ENCODE peak calls at places on chromosomes 5 and 9, in eight cellular contexts. One of them, this sample, is unnamed.

GRCh38 chr5:75568202-75568601 is 43.1 kb upstream of the ANKDD1B start:
- DNase-seq in effector CD8-positive, alpha-beta T cell: no peak
- DNase-seq in NCI-H1092: no peak
- DNase-seq in hypothalamus: no peak
- DNase-seq in GM06990: peak; percentile 27
- DNase-seq in HFF-Myc: no peak
- DNase-seq in stimulated activated effector memory CD8-positive, alpha-beta T cell treated with anti-CD3 and anti-CD28 coated beads, Interleukin-12 subunit alpha, Interleukin-12 subunit beta, amount 100 ng/mL, for 72 hours: no peak
- DNase-seq in AG10803: no peak
- DNase-seq in this sample: peak; percentile 43

GRCh38 chr5:122262107-122262506 is 49.9 kb upstream of the SNCAIP start:
- DNase-seq in HFF-Myc: no peak
- DNase-seq in AG10803: peak; percentile 61
- DNase-seq in GM06990: no peak
- DNase-seq in NCI-H1092: no peak
- DNase-seq in stimulated activated effector memory CD8-positive, alpha-beta T cell treated with anti-CD3 and anti-CD28 coated beads, Interleukin-12 subunit alpha, Interleukin-12 subunit beta, amount 100 ng/mL, for 72 hours: no peak
- DNase-seq in hypothalamus: no peak
- DNase-seq in effector CD8-positive, alpha-beta T cell: no peak
- DNase-seq in this sample: no peak

GRCh38 chr9:5884191-5884590 is 6.5 kb upstream of the MLANA start:
- DNase-seq in NCI-H1092: no peak
- DNase-seq in HFF-Myc: no peak
- DNase-seq in stimulated activated effector memory CD8-positive, alpha-beta T cell treated with anti-CD3 and anti-CD28 coated beads, Interleukin-12 subunit alpha, Interleukin-12 subunit beta, amount 100 ng/mL, for 72 hours: no peak
- DNase-seq in hypothalamus: no peak
- DNase-seq in effector CD8-positive, alpha-beta T cell: no peak
- DNase-seq in GM06990: no peak
- DNase-seq in AG10803: no peak
- DNase-seq in this sample: no peak

GRCh38 chr9:121842612-121842978 is 191.2 kb downstream of the DAB2IP start:
- DNase-seq in HFF-Myc: no peak
- DNase-seq in AG10803: peak; percentile 59
- DNase-seq in NCI-H1092: no peak
- DNase-seq in hypothalamus: no peak
- DNase-seq in GM06990: no peak
- DNase-seq in stimulated activated effector memory CD8-positive, alpha-beta T cell treated with anti-CD3 and anti-CD28 coated beads, Interleukin-12 subunit alpha, Interleukin-12 subunit beta, amount 100 ng/mL, for 72 hours: no peak
- DNase-seq in effector CD8-positive, alpha-beta T cell: no peak
- DNase-seq in this sample: no peak

GRCh38 chr5:10486511-10487344 is 45.0 kb downstream of the ROPN1L start:
- DNase-seq in HFF-Myc: no peak
- DNase-seq in AG10803: no peak
- DNase-seq in stimulated activated effector memory CD8-positive, alpha-beta T cell treated with anti-CD3 and anti-CD28 coated beads, Interleukin-12 subunit alpha, Interleukin-12 subunit beta, amount 100 ng/mL, for 72 hours: no peak
- DNase-seq in effector CD8-positive, alpha-beta T cell: no peak
- DNase-seq in NCI-H1092: no peak
- DNase-seq in GM06990: no peak
- DNase-seq in hypothalamus: no peak
- DNase-seq in this sample: no peak

GRCh38 chr5:168672016-168672415 is 92.8 kb upstream of the PANK3 start:
- DNase-seq in stimulated activated effector memory CD8-positive, alpha-beta T cell treated with anti-CD3 and anti-CD28 coated beads, Interleukin-12 subunit alpha, Interleukin-12 subunit beta, amount 100 ng/mL, for 72 hours: no peak
- DNase-seq in GM06990: no peak
- DNase-seq in AG10803: no peak
- DNase-seq in hypothalamus: no peak
- DNase-seq in HFF-Myc: no peak
- DNase-seq in effector CD8-positive, alpha-beta T cell: no peak
- DNase-seq in NCI-H1092: no peak
- DNase-seq in this sample: no peak

GRCh38 chr5:116358911-116359418 is 215.7 kb downstream of the SEMA6A start:
- DNase-seq in stimulated activated effector memory CD8-positive, alpha-beta T cell treated with anti-CD3 and anti-CD28 coated beads, Interleukin-12 subunit alpha, Interleukin-12 subunit beta, amount 100 ng/mL, for 72 hours: no peak
- DNase-seq in HFF-Myc: no peak
- DNase-seq in hypothalamus: no peak
- DNase-seq in GM06990: peak; percentile 66
- DNase-seq in AG10803: no peak
- DNase-seq in effector CD8-positive, alpha-beta T cell: no peak
- DNase-seq in NCI-H1092: no peak
- DNase-seq in this sample: peak; percentile 51

GRCh38 chr5:127316013-127316412 is 25.4 kb downstream of the MEGF10 start:
- DNase-seq in HFF-Myc: no peak
- DNase-seq in hypothalamus: no peak
- DNase-seq in NCI-H1092: no peak
- DNase-seq in AG10803: no peak
- DNase-seq in GM06990: no peak
- DNase-seq in stimulated activated effector memory CD8-positive, alpha-beta T cell treated with anti-CD3 and anti-CD28 coated beads, Interleukin-12 subunit alpha, Interleukin-12 subunit beta, amount 100 ng/mL, for 72 hours: no peak
- DNase-seq in effector CD8-positive, alpha-beta T cell: no peak
- DNase-seq in this sample: no peak

GRCh38 chr5:106085136-106085535 is 1585.6 kb downstream of the EFNA5 start:
- DNase-seq in stimulated activated effector memory CD8-positive, alpha-beta T cell treated with anti-CD3 and anti-CD28 coated beads, Interleukin-12 subunit alpha, Interleukin-12 subunit beta, amount 100 ng/mL, for 72 hours: no peak
- DNase-seq in AG10803: no peak
- DNase-seq in NCI-H1092: no peak
- DNase-seq in HFF-Myc: no peak
- DNase-seq in GM06990: no peak
- DNase-seq in effector CD8-positive, alpha-beta T cell: no peak
- DNase-seq in hypothalamus: no peak
- DNase-seq in this sample: no peak

GRCh38 chr5:33282696-33283095 is 158.1 kb upstream of the TARS1 start:
- DNase-seq in NCI-H1092: no peak
- DNase-seq in stimulated activated effector memory CD8-positive, alpha-beta T cell treated with anti-CD3 and anti-CD28 coated beads, Interleukin-12 subunit alpha, Interleukin-12 subunit beta, amount 100 ng/mL, for 72 hours: no peak
- DNase-seq in AG10803: no peak
- DNase-seq in HFF-Myc: no peak
- DNase-seq in hypothalamus: no peak
- DNase-seq in effector CD8-positive, alpha-beta T cell: no peak
- DNase-seq in GM06990: no peak
- DNase-seq in this sample: no peak

GRCh38 chr9:137127301-137128157 is 11.4 kb upstream of the GRIN1 start:
- DNase-seq in AG10803: no peak
- DNase-seq in GM06990: no peak
- DNase-seq in hypothalamus: no peak
- DNase-seq in stimulated activated effector memory CD8-positive, alpha-beta T cell treated with anti-CD3 and anti-CD28 coated beads, Interleukin-12 subunit alpha, Interleukin-12 subunit beta, amount 100 ng/mL, for 72 hours: no peak
- DNase-seq in HFF-Myc: no peak
- DNase-seq in NCI-H1092: no peak
- DNase-seq in effector CD8-positive, alpha-beta T cell: no peak
- DNase-seq in this sample: peak; percentile 92

GRCh38 chr9:122116040-122116439 is 22.9 kb upstream of the TTLL11 start:
- DNase-seq in stimulated activated effector memory CD8-positive, alpha-beta T cell treated with anti-CD3 and anti-CD28 coated beads, Interleukin-12 subunit alpha, Interleukin-12 subunit beta, amount 100 ng/mL, for 72 hours: no peak
- DNase-seq in NCI-H1092: no peak
- DNase-seq in effector CD8-positive, alpha-beta T cell: no peak
- DNase-seq in HFF-Myc: no peak
- DNase-seq in GM06990: no peak
- DNase-seq in AG10803: no peak
- DNase-seq in hypothalamus: no peak
- DNase-seq in this sample: no peak

GRCh38 chr9:74783408-74783807 is 104.3 kb downstream of the TRPM6 start:
- DNase-seq in effector CD8-positive, alpha-beta T cell: no peak
- DNase-seq in AG10803: peak; percentile 68
- DNase-seq in stimulated activated effector memory CD8-positive, alpha-beta T cell treated with anti-CD3 and anti-CD28 coated beads, Interleukin-12 subunit alpha, Interleukin-12 subunit beta, amount 100 ng/mL, for 72 hours: no peak
- DNase-seq in GM06990: no peak
- DNase-seq in hypothalamus: no peak
- DNase-seq in NCI-H1092: no peak
- DNase-seq in HFF-Myc: no peak
- DNase-seq in this sample: no peak

GRCh38 chr5:129118405-129118804 is 23.9 kb downstream of the ISOC1 start:
- DNase-seq in stimulated activated effector memory CD8-positive, alpha-beta T cell treated with anti-CD3 and anti-CD28 coated beads, Interleukin-12 subunit alpha, Interleukin-12 subunit beta, amount 100 ng/mL, for 72 hours: no peak
- DNase-seq in effector CD8-positive, alpha-beta T cell: no peak
- DNase-seq in AG10803: no peak
- DNase-seq in GM06990: no peak
- DNase-seq in HFF-Myc: no peak
- DNase-seq in NCI-H1092: no peak
- DNase-seq in hypothalamus: no peak
- DNase-seq in this sample: no peak

GRCh38 chr5:169422087-169422486 is 121.1 kb upstream of the SLIT3 start:
- DNase-seq in NCI-H1092: no peak
- DNase-seq in hypothalamus: no peak
- DNase-seq in stimulated activated effector memory CD8-positive, alpha-beta T cell treated with anti-CD3 and anti-CD28 coated beads, Interleukin-12 subunit alpha, Interleukin-12 subunit beta, amount 100 ng/mL, for 72 hours: no peak
- DNase-seq in HFF-Myc: no peak
- DNase-seq in AG10803: no peak
- DNase-seq in GM06990: no peak
- DNase-seq in effector CD8-positive, alpha-beta T cell: no peak
- DNase-seq in this sample: no peak

GRCh38 chr9:5630038-5630507 is 1.2 kb downstream of the RIC1 start:
- DNase-seq in HFF-Myc: peak; percentile 21
- DNase-seq in hypothalamus: no peak
- DNase-seq in GM06990: peak; percentile 15
- DNase-seq in AG10803: peak; percentile 57
- DNase-seq in NCI-H1092: no peak
- DNase-seq in effector CD8-positive, alpha-beta T cell: no peak
- DNase-seq in stimulated activated effector memory CD8-positive, alpha-beta T cell treated with anti-CD3 and anti-CD28 coated beads, Interleukin-12 subunit alpha, Interleukin-12 subunit beta, amount 100 ng/mL, for 72 hours: no peak
- DNase-seq in this sample: peak; percentile 100

GRCh38 chr9:98808411-98808815 is 943 bp downstream of the GALNT12 start:
- DNase-seq in GM06990: no peak
- DNase-seq in hypothalamus: no peak
- DNase-seq in HFF-Myc: no peak
- DNase-seq in AG10803: no peak
- DNase-seq in stimulated activated effector memory CD8-positive, alpha-beta T cell treated with anti-CD3 and anti-CD28 coated beads, Interleukin-12 subunit alpha, Interleukin-12 subunit beta, amount 100 ng/mL, for 72 hours: no peak
- DNase-seq in effector CD8-positive, alpha-beta T cell: no peak
- DNase-seq in NCI-H1092: peak; percentile 42
- DNase-seq in this sample: no peak

GRCh38 chr9:10387282-10387681 is 225.5 kb downstream of the PTPRD start:
- DNase-seq in AG10803: no peak
- DNase-seq in stimulated activated effector memory CD8-positive, alpha-beta T cell treated with anti-CD3 and anti-CD28 coated beads, Interleukin-12 subunit alpha, Interleukin-12 subunit beta, amount 100 ng/mL, for 72 hours: no peak
- DNase-seq in NCI-H1092: no peak
- DNase-seq in hypothalamus: no peak
- DNase-seq in effector CD8-positive, alpha-beta T cell: no peak
- DNase-seq in GM06990: no peak
- DNase-seq in HFF-Myc: no peak
- DNase-seq in this sample: no peak

GRCh38 chr9:35690447-35691324 is 961 bp upstream of the TPM2 start:
- DNase-seq in effector CD8-positive, alpha-beta T cell: peak; percentile 14
- DNase-seq in HFF-Myc: no peak
- DNase-seq in stimulated activated effector memory CD8-positive, alpha-beta T cell treated with anti-CD3 and anti-CD28 coated beads, Interleukin-12 subunit alpha, Interleukin-12 subunit beta, amount 100 ng/mL, for 72 hours: no peak
- DNase-seq in GM06990: no peak
- DNase-seq in AG10803: peak; percentile 85
- DNase-seq in NCI-H1092: peak; percentile 23
- DNase-seq in hypothalamus: peak; percentile 34
- DNase-seq in this sample: peak; percentile 69

GRCh38 chr5:138337685-138338410 is at the start of gene FAM53C:
- DNase-seq in stimulated activated effector memory CD8-positive, alpha-beta T cell treated with anti-CD3 and anti-CD28 coated beads, Interleukin-12 subunit alpha, Interleukin-12 subunit beta, amount 100 ng/mL, for 72 hours: peak; percentile 98
- DNase-seq in NCI-H1092: peak; percentile 81
- DNase-seq in HFF-Myc: peak; percentile 69
- DNase-seq in AG10803: peak; percentile 90
- DNase-seq in hypothalamus: peak; percentile 91
- DNase-seq in effector CD8-positive, alpha-beta T cell: peak; percentile 85
- DNase-seq in GM06990: peak; percentile 98
- DNase-seq in this sample: peak; percentile 97

GRCh38 chr5:82918311-82919031 is 158.7 kb downstream of the TMEM167A start:
- DNase-seq in AG10803: no peak
- DNase-seq in stimulated activated effector memory CD8-positive, alpha-beta T cell treated with anti-CD3 and anti-CD28 coated beads, Interleukin-12 subunit alpha, Interleukin-12 subunit beta, amount 100 ng/mL, for 72 hours: no peak
- DNase-seq in NCI-H1092: no peak
- DNase-seq in HFF-Myc: no peak
- DNase-seq in effector CD8-positive, alpha-beta T cell: no peak
- DNase-seq in GM06990: no peak
- DNase-seq in hypothalamus: no peak
- DNase-seq in this sample: no peak

GRCh38 chr5:157024213-157024959 is 34.5 kb downstream of the HAVCR1 start:
- DNase-seq in stimulated activated effector memory CD8-positive, alpha-beta T cell treated with anti-CD3 and anti-CD28 coated beads, Interleukin-12 subunit alpha, Interleukin-12 subunit beta, amount 100 ng/mL, for 72 hours: no peak
- DNase-seq in effector CD8-positive, alpha-beta T cell: no peak
- DNase-seq in HFF-Myc: no peak
- DNase-seq in AG10803: no peak
- DNase-seq in NCI-H1092: no peak
- DNase-seq in hypothalamus: no peak
- DNase-seq in GM06990: no peak
- DNase-seq in this sample: no peak